ENCODE peak calls at places on chromosomes 6 and 20, in ten cellular contexts. G, X, A, V, D, R, S, B, U and L are unnamed samples.

GRCh38 chr6:41685641-41686380 is 47.5 kb downstream of the MDFI start:
- DNase-seq in A (no peak), R (no peak), V (no peak), X (no peak), D (no peak), G (no peak), B (no peak), S (no peak), U (no peak), L (no peak)

GRCh38 chr6:84581494-84582259 is 182.7 kb downstream of the TBX18 start:
- DNase-seq in B (peak), V (no peak), U (no peak), D (peak), S (no peak), X (peak), A (peak), R (peak), G (no peak), L (peak)

GRCh38 chr6:101728388-101728787 is 334.9 kb downstream of the GRIK2 start:
- DNase-seq in A (no peak), U (no peak), V (no peak), G (no peak), R (no peak), X (no peak), S (no peak), B (no peak), D (no peak), L (no peak)

GRCh38 chr6:141483561-141484061 is 649.1 kb upstream of the GJE1 start:
- DNase-seq in B (peak), A (peak), X (peak), G (no peak), D (peak), S (peak), U (no peak), R (peak), V (no peak), L (peak)

GRCh38 chr6:27178001-27178730 is 69.3 kb upstream of the PRSS16 start:
- DNase-seq in X (peak), V (no peak), S (no peak), R (no peak), B (peak), D (peak), G (peak), A (peak), U (no peak), L (peak)

GRCh38 chr6:162856885-162857284 is 129.1 kb downstream of the PACRG start:
- DNase-seq in D (peak), B (peak), A (peak), U (no peak), S (no peak), X (peak), V (no peak), G (no peak), R (no peak), L (peak)

GRCh38 chr6:14001329-14002012 is 76.7 kb downstream of the RNF182 start:
- DNase-seq in U (no peak), B (peak), R (no peak), A (peak), G (no peak), V (no peak), S (no peak), D (peak), X (peak), L (peak)

GRCh38 chr6:35311390-35312075 is 13.9 kb downstream of the DEF6 start:
- DNase-seq in A (no peak), V (no peak), R (no peak), S (peak), G (no peak), U (no peak), X (no peak), D (no peak), B (no peak), L (no peak)

GRCh38 chr6:118869894-118870665 is 23.9 kb upstream of the ASF1A start:
- DNase-seq in R (no peak), V (no peak), B (no peak), X (peak), S (no peak), G (no peak), U (no peak), A (no peak), D (peak), L (no peak)

GRCh38 chr6:21773199-21773974 is 179.8 kb downstream of the SOX4 start:
- DNase-seq in B (no peak), R (no peak), A (no peak), G (no peak), V (no peak), X (no peak), S (no peak), U (no peak), D (no peak), L (no peak)

GRCh38 chr6:36478051-36478526 is 35.3 kb downstream of the KCTD20 start:
- DNase-seq in U (no peak), V (peak), R (no peak), X (no peak), G (no peak), S (no peak), D (no peak), B (no peak), A (no peak), L (no peak)

GRCh38 chr6:47631248-47632196 is 66.9 kb upstream of the ADGRF4 start:
- DNase-seq in G (no peak), D (peak), B (peak), V (peak), U (no peak), R (peak), A (peak), X (peak), S (no peak), L (no peak)

GRCh38 chr6:148164645-148165044 is 178.0 kb upstream of the SASH1 start:
- DNase-seq in B (no peak), G (no peak), A (no peak), X (peak), V (peak), R (no peak), S (no peak), D (no peak), U (no peak), L (no peak)

GRCh38 chr20:47860049-47860830 is 75.0 kb upstream of the SULF2 start:
- DNase-seq in X (no peak), S (no peak), D (no peak), R (no peak), G (no peak), U (no peak), A (no peak), B (no peak), V (no peak), L (no peak)

GRCh38 chr6:169813969-169814368 is 62.5 kb downstream of the ERMARD start:
- DNase-seq in S (no peak), A (no peak), U (no peak), R (no peak), X (no peak), B (no peak), V (no peak), D (no peak), G (no peak), L (no peak)

GRCh38 chr6:10422282-10423034 is 7.6 kb upstream of the TFAP2A start:
- DNase-seq in S (no peak), X (no peak), G (no peak), R (no peak), U (no peak), V (no peak), B (no peak), A (no peak), D (no peak), L (no peak)

GRCh38 chr6:10425973-10426780 is 11.3 kb upstream of the TFAP2A start:
- DNase-seq in U (peak), R (peak), S (no peak), G (peak), A (no peak), V (no peak), B (no peak), D (no peak), X (peak), L (no peak)

GRCh38 chr6:10425177-10425972 is 10.5 kb upstream of the TFAP2A start:
- DNase-seq in X (peak), B (no peak), A (no peak), D (no peak), V (no peak), G (no peak), R (no peak), U (no peak), S (no peak), L (no peak)

GRCh38 chr6:10421508-10422281 is 6.8 kb upstream of the TFAP2A start:
- DNase-seq in A (no peak), V (no peak), U (no peak), B (no peak), X (no peak), S (no peak), G (peak), D (no peak), R (no peak), L (no peak)

GRCh38 chr6:10424005-10424404 is 9.1 kb upstream of the TFAP2A start:
- DNase-seq in B (no peak), U (no peak), V (peak), R (no peak), A (no peak), X (no peak), D (no peak), S (no peak), G (no peak), L (no peak)
- TF ChIP-seq CTCF in B (no peak), U (no peak), V (peak), R (peak), A (peak), X (peak), D (no peak), S (no peak), G (no peak), L (no peak)

GRCh38 chr20:24668791-24669190 is 199.4 kb downstream of the SYNDIG1 start:
- DNase-seq in X (no peak), V (no peak), G (no peak), R (no peak), D (no peak), A (no peak), S (no peak), B (no peak), U (no peak), L (no peak)

GRCh38 chr20:24669701-24670100 is 200.3 kb downstream of the SYNDIG1 start:
- DNase-seq in G (no peak), A (no peak), U (peak), V (no peak), X (no peak), B (no peak), D (no peak), R (no peak), S (no peak), L (no peak)

GRCh38 chr20:24667689-24668383 is 198.4 kb downstream of the SYNDIG1 start:
- DNase-seq in X (no peak), G (no peak), U (no peak), V (no peak), R (no peak), A (no peak), S (no peak), B (no peak), D (no peak), L (no peak)

GRCh38 chr20:24670341-24670821 is 201.0 kb downstream of the SYNDIG1 start:
- DNase-seq in V (no peak), A (no peak), B (no peak), X (no peak), D (no peak), G (no peak), S (no peak), U (peak), R (no peak), L (no peak)

GRCh38 chr20:24668384-24668702 is 198.9 kb downstream of the SYNDIG1 start:
- DNase-seq in V (no peak), D (no peak), S (no peak), U (no peak), B (no peak), R (no peak), A (no peak), X (no peak), G (no peak), L (no peak)
- TF ChIP-seq CTCF in V (no peak), D (no peak), S (no peak), U (no peak), B (no peak), R (no peak), A (no peak), X (no peak), G (no peak), L (no peak)

DNA sequence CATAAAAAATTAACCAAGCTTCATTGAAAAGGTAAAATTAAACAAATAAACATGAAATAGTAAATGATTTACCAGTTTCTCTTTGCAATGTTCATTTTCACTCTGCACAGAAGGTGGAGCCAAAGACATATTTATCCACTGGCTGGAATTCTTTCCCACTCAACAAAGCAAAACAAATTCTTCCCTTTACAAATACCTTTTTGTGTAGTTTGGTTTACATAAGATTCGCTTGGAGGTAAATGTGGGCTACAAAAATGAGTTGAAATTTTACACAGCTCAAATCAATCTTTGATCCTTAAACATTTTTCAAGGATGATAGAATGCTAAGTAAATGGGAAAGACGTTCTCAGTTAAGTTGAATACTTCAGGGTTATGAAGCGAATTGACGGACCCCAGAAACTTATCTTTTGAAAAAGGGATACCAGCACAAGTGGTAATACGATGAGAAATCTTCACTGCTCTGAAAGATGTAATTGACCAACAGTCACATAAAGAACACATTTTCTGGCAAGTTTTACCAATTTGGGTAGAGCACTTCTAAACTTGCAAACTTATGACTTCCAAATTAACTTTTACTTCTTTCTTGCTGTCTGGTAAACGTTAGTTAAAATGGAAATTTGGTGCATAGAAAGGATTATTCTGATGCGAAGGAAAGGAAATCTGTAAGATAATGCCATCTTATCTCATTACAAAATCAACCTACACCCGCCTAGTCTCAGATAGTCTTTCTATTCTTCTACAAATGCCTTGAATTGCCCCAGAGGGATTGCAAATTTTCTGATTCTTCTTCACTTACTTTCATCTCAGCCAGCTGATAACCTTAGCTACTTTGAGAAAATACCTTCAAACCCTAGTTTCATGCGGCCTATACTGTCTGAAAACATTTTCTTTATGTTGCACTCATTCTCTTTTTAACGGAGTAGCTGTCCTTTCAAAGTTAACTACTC is 4.7 kb upstream of the GJA1 start:
- DNase-seq in B (no peak), S (no peak), R (no peak), X (peak), D (peak), V (no peak), U (no peak), G (no peak), A (peak), L (peak)
- TF ChIP-seq CTCF in B (peak), S (peak), R (peak), X (peak), D (peak), V (peak), U (peak), G (no peak), A (peak), L (peak)

GRCh38 chr20:51451484-51451883 is 91.0 kb downstream of the NFATC2 start:
- DNase-seq in R (no peak), S (no peak), B (no peak), D (no peak), X (no peak), V (no peak), A (no peak), U (no peak), G (no peak), L (no peak)
- TF ChIP-seq CTCF in R (no peak), S (no peak), B (no peak), D (no peak), X (no peak), V (no peak), A (no peak), U (no peak), G (no peak), L (no peak)

DNA sequence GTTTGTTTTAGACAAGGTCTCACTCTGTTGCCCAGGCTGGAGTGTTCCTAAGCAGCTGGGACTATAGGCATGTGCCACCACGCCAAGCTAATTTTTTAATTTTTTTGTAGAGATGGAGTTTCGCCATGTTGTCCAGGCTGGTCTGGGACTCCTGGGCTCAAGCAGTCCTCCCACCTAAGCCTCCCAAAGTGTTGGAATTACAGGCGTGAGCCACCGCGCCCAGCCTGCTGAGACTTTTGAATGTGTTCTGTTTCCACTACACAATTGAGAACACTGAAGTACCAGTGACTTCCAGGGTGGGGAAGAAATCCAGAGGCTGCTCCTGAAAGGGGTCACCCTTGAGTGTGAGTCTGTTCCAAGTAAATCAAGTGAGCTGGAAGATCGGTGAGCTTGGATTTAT is 81.3 kb upstream of the ARMC2 start:
- DNase-seq in A (no peak), U (no peak), D (no peak), G (no peak), V (no peak), R (no peak), B (no peak), X (no peak), S (no peak), L (no peak)
- TF ChIP-seq CTCF in A (no peak), U (no peak), D (no peak), G (no peak), V (no peak), R (no peak), B (no peak), X (no peak), S (no peak), L (no peak)

GRCh38 chr6:51844391-51844735 is 243.1 kb downstream of the PKHD1 start:
- DNase-seq in G (no peak), U (no peak), D (no peak), B (no peak), S (no peak), R (no peak), V (no peak), A (no peak), X (no peak), L (no peak)
- TF ChIP-seq CTCF in G (no peak), U (peak), D (no peak), B (no peak), S (no peak), R (peak), V (no peak), A (no peak), X (no peak), L (no peak)

GRCh38 chr20:57586370-57586793 is 25.5 kb downstream of the PCK1 start:
- DNase-seq in X (no peak), U (no peak), B (no peak), D (no peak), V (no peak), S (no peak), G (peak), R (no peak), A (no peak), L (no peak)

GRCh38 chr20:57587989-57588377 is 27.1 kb downstream of the PCK1 start:
- DNase-seq in X (no peak), V (no peak), A (no peak), U (no peak), B (no peak), G (no peak), S (no peak), R (no peak), D (no peak), L (no peak)

GRCh38 chr20:57586943-57587277 is 26.0 kb downstream of the PCK1 start:
- DNase-seq in X (no peak), V (no peak), A (no peak), R (no peak), U (no peak), B (no peak), D (no peak), S (no peak), G (peak), L (no peak)

GRCh38 chr20:57588596-57588995 is 27.7 kb downstream of the PCK1 start:
- DNase-seq in X (no peak), A (no peak), G (peak), R (no peak), D (no peak), U (no peak), V (no peak), B (no peak), S (no peak), L (no peak)

GRCh38 chr20:57587278-57587988 is 26.5 kb downstream of the PCK1 start:
- DNase-seq in U (no peak), B (no peak), R (no peak), G (peak), X (no peak), A (no peak), S (no peak), V (no peak), D (no peak), L (no peak)
- TF ChIP-seq CTCF in U (no peak), B (no peak), R (no peak), G (no peak), X (no peak), A (no peak), S (no peak), V (no peak), D (no peak), L (no peak)

GRCh38 chr6:33794910-33795615 is 6.1 kb upstream of the LEMD2 start:
- DNase-seq in A (no peak), G (no peak), D (no peak), B (no peak), R (no peak), V (peak), U (no peak), X (no peak), S (no peak), L (no peak)
- TF ChIP-seq CTCF in A (no peak), G (no peak), D (no peak), B (no peak), R (no peak), V (no peak), U (no peak), X (no peak), S (no peak), L (no peak)

GRCh38 chr20:41956316-41957050 is 338.3 kb upstream of the CHD6 start:
- DNase-seq in V (peak), S (no peak), D (no peak), G (no peak), A (no peak), B (no peak), X (no peak), U (no peak), R (no peak), L (no peak)
- TF ChIP-seq CTCF in V (peak), S (no peak), D (peak), G (no peak), A (peak), B (no peak), X (peak), U (peak), R (peak), L (no peak)

GRCh38 chr6:158204616-158205015 is 36.5 kb downstream of the GTF2H5 start:
- DNase-seq in V (no peak), X (no peak), G (no peak), B (no peak), S (no peak), A (no peak), U (no peak), R (no peak), D (no peak), L (no peak)

GRCh38 chr6:158208226-158208807 is 40.2 kb downstream of the GTF2H5 start:
- DNase-seq in A (no peak), R (no peak), D (no peak), V (no peak), B (no peak), U (no peak), G (no peak), X (no peak), S (no peak), L (no peak)

GRCh38 chr6:158207452-158207788 is 39.3 kb downstream of the GTF2H5 start:
- DNase-seq in S (no peak), U (no peak), B (no peak), A (peak), G (no peak), V (no peak), R (peak), X (peak), D (peak), L (no peak)

GRCh38 chr6:158206740-158207451 is 38.7 kb downstream of the GTF2H5 start:
- DNase-seq in D (no peak), R (no peak), A (no peak), X (no peak), V (no peak), B (no peak), S (no peak), G (no peak), U (no peak), L (no peak)

DNA sequence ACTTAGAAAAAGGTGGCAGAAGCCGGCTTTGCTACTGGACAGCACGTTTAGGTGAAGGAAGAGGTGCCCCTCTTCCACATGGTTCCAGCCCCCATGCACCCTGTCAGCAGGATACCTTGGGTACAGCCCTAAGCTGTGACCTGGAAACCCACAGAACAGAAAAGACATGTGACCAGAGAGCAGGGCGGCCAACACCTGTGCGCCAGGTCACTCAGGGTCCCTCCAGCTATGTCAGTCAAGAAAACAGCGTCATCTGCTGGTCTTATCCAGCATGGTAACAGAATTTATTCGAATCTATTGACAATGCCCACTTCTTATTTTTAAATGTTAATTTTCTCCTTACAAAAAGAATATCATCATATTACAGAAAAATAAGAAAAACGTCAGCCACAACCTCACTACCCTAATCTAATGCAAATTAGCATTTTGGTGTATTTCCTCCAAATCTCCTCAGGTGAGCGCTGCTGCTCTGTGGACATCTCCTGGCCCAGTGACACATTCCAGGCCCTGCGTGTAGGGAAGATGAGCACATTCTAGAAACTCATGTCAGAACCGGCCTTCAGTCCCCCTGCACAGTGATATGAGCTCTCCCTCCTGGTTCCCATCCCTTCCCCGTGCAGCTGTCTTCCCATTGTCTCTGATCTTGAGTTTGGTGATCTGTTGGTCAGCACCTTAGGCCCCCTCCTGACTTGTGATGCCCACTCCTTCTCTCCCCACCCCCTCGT is 37.2 kb downstream of the GTF2H5 start:
- DNase-seq in V (peak), R (no peak), B (no peak), G (no peak), S (no peak), D (no peak), X (peak), U (no peak), A (no peak), L (no peak)
- TF ChIP-seq CTCF in V (peak), R (peak), B (peak), G (no peak), S (no peak), D (peak), X (peak), U (no peak), A (peak), L (peak)